ENCODE peak calls at places on chromosome 2, in seven cellular contexts. One of them, this sample, is unnamed.

GRCh38 chr2:233981574-233982420 is 64.6 kb downstream of the TRPM8 start:
- DNase-seq in substantia nigra: no peak
- DNase-seq in GM23248: no peak
- DNase-seq in stomach: no peak
- DNase-seq in stimulated activated naive B cell treated with anti-CD40 and anti-IgM and Interleukin-4, amounts not matched to agents 10 μg/mL and 1 μg/mL and 100 μg/mL, for 72 hours: no peak
- DNase-seq in GM04504: no peak
- DNase-seq in NCI-H2029: no peak
- DNase-seq in this sample: no peak

GRCh38 chr2:171735991-171736710 is 48.9 kb downstream of the DYNC1I2 start:
- DNase-seq in substantia nigra: no peak
- DNase-seq in GM23248: no peak
- DNase-seq in stomach: no peak
- DNase-seq in stimulated activated naive B cell treated with anti-CD40 and anti-IgM and Interleukin-4, amounts not matched to agents 10 μg/mL and 1 μg/mL and 100 μg/mL, for 72 hours: no peak
- DNase-seq in GM04504: no peak
- DNase-seq in NCI-H2029: no peak
- DNase-seq in this sample: no peak

GRCh38 chr2:45577426-45577825 is 33.6 kb downstream of the SRBD1 start:
- DNase-seq in substantia nigra: no peak
- DNase-seq in GM23248: peak
- DNase-seq in stomach: no peak
- DNase-seq in stimulated activated naive B cell treated with anti-CD40 and anti-IgM and Interleukin-4, amounts not matched to agents 10 μg/mL and 1 μg/mL and 100 μg/mL, for 72 hours: no peak
- DNase-seq in GM04504: no peak
- DNase-seq in NCI-H2029: no peak
- DNase-seq in this sample: peak

GRCh38 chr2:69477627-69478026 is 40.4 kb upstream of the NFU1 start:
- DNase-seq in substantia nigra: no peak
- DNase-seq in GM23248: no peak
- DNase-seq in stomach: no peak
- DNase-seq in stimulated activated naive B cell treated with anti-CD40 and anti-IgM and Interleukin-4, amounts not matched to agents 10 μg/mL and 1 μg/mL and 100 μg/mL, for 72 hours: no peak
- DNase-seq in GM04504: no peak
- DNase-seq in NCI-H2029: no peak
- DNase-seq in this sample: no peak

GRCh38 chr2:223093436-223093839 is 41.4 kb downstream of the KCNE4 start:
- DNase-seq in substantia nigra: no peak
- DNase-seq in GM23248: peak
- DNase-seq in stomach: no peak
- DNase-seq in stimulated activated naive B cell treated with anti-CD40 and anti-IgM and Interleukin-4, amounts not matched to agents 10 μg/mL and 1 μg/mL and 100 μg/mL, for 72 hours: no peak
- DNase-seq in GM04504: peak
- DNase-seq in NCI-H2029: no peak
- DNase-seq in this sample: no peak

GRCh38 chr2:235347691-235348090 is 146.2 kb upstream of the AGAP1 start:
- DNase-seq in substantia nigra: no peak
- DNase-seq in GM23248: peak
- DNase-seq in stomach: no peak
- DNase-seq in stimulated activated naive B cell treated with anti-CD40 and anti-IgM and Interleukin-4, amounts not matched to agents 10 μg/mL and 1 μg/mL and 100 μg/mL, for 72 hours: no peak
- DNase-seq in GM04504: peak
- DNase-seq in NCI-H2029: no peak
- DNase-seq in this sample: peak

GRCh38 chr2:144834954-144835633 is 315.2 kb upstream of the ZEB2 start:
- DNase-seq in substantia nigra: no peak
- DNase-seq in GM23248: peak
- DNase-seq in stomach: no peak
- DNase-seq in stimulated activated naive B cell treated with anti-CD40 and anti-IgM and Interleukin-4, amounts not matched to agents 10 μg/mL and 1 μg/mL and 100 μg/mL, for 72 hours: no peak
- DNase-seq in GM04504: peak
- DNase-seq in NCI-H2029: no peak
- DNase-seq in this sample: peak

GRCh38 chr2:168490015-168490874 is 34.2 kb downstream of the CERS6 start:
- DNase-seq in substantia nigra: no peak
- DNase-seq in GM23248: peak
- DNase-seq in stomach: no peak
- DNase-seq in stimulated activated naive B cell treated with anti-CD40 and anti-IgM and Interleukin-4, amounts not matched to agents 10 μg/mL and 1 μg/mL and 100 μg/mL, for 72 hours: peak
- DNase-seq in GM04504: peak
- DNase-seq in NCI-H2029: no peak
- DNase-seq in this sample: no peak